ENCODE peak calls at places on chromosome 9, in six cellular contexts. I is AG08396, P is HFFc6, E is OCI-M1, A is NCI-H2081, X is hepatocyte. K is an unnamed sample.

GRCh38 chr9:37410969-37411785 is 11.3 kb upstream of the GRHPR start:
- DNase-seq in I (no peak), P (peak), E (peak), A (no peak), X (no peak), K (peak)

GRCh38 chr9:134303601-134304000 is 22.7 kb upstream of the RXRA start:
- DNase-seq in I (no peak), P (no peak), E (no peak), A (no peak), X (no peak), K (no peak)

GRCh38 chr9:110777201-110777842 is 108.7 kb downstream of the MUSK start:
- DNase-seq in I (no peak), P (no peak), E (peak), A (no peak), X (no peak), K (no peak)

GRCh38 chr9:130023147-130023787 is 19.7 kb downstream of the FNBP1 start:
- DNase-seq in I (no peak), P (no peak), E (no peak), A (no peak), X (no peak), K (no peak)

GRCh38 chr9:121283856-121284732 is 16.1 kb downstream of the GSN start:
- DNase-seq in I (no peak), P (no peak), E (no peak), A (no peak), X (no peak), K (no peak)

GRCh38 chr9:38437193-38437823 is 13.1 kb upstream of the IGFBPL1 start:
- DNase-seq in I (peak), P (peak), E (peak), A (no peak), X (peak), K (peak)

GRCh38 chr9:31210982-31211570 is 1173.4 kb upstream of the ACO1 start:
- DNase-seq in I (no peak), P (no peak), E (peak), A (no peak), X (no peak), K (no peak)

GRCh38 chr9:134693011-134693410 is 51.4 kb downstream of the COL5A1 start:
- DNase-seq in I (no peak), P (no peak), E (no peak), A (no peak), X (no peak), K (no peak)

GRCh38 chr9:131841765-131842318 is 102.0 kb upstream of the RAPGEF1 start:
- DNase-seq in I (no peak), P (no peak), E (no peak), A (no peak), X (no peak), K (no peak)

GRCh38 chr9:109535365-109535764 is 37.3 kb upstream of the PTPN3 start:
- DNase-seq in I (no peak), P (no peak), E (peak), A (no peak), X (no peak), K (no peak)

GRCh38 chr9:118529210-118529609 is 825.0 kb downstream of the TLR4 start:
- DNase-seq in I (no peak), P (peak), E (peak), A (no peak), X (no peak), K (no peak)

GRCh38 chr9:81848472-81848871 is 79.8 kb upstream of the SPATA31D4 start:
- DNase-seq in I (peak), P (peak), E (peak), A (no peak), X (peak), K (peak)

GRCh38 chr9:69325409-69326212 is 596 bp downstream of the ENTREP1 start:
- DNase-seq in I (peak), P (no peak), E (no peak), A (no peak), X (peak), K (no peak)

GRCh38 chr9:107890921-107891465 is 401.4 kb upstream of the KLF4 start:
- DNase-seq in I (no peak), P (no peak), E (no peak), A (no peak), X (no peak), K (no peak)

GRCh38 chr9:129702563-129702962 is 37.1 kb downstream of the PRRX2 start:
- DNase-seq in I (peak), P (peak), E (no peak), A (no peak), X (peak), K (no peak)

GRCh38 chr9:98391406-98391805 is 136.0 kb upstream of the TBC1D2 start:
- DNase-seq in I (no peak), P (no peak), E (no peak), A (no peak), X (no peak), K (no peak)

GRCh38 chr9:7154003-7154619 is 396.3 kb downstream of the KDM4C start:
- DNase-seq in I (no peak), P (no peak), E (no peak), A (no peak), X (no peak), K (no peak)

GRCh38 chr9:11931109-11931508 is 762.1 kb upstream of the TYRP1 start:
- DNase-seq in I (no peak), P (no peak), E (no peak), A (no peak), X (no peak), K (no peak)

GRCh38 chr9:2787065-2787464 is 56.8 kb downstream of the PUM3 start:
- DNase-seq in I (peak), P (peak), E (no peak), A (no peak), X (no peak), K (no peak)

K was measured in HepG2.